ENCODE peak calls at places on chromosomes 11 and 22, in six cellular contexts. G is colonic mucosa, Q is IMR-90, H is endothelial cell of umbilical vein, J is fibroblast of lung, U is heart right ventricle. F is an unnamed sample. For H3K36me3 and H3K4me1, the result is how much of the 10 kb centered on the place peaks cover.

GRCh38 chr22:25847451-25847850 is 105.5 kb downstream of the MYO18B start:
- DNase-seq in U (no peak), J (no peak), Q (no peak), H (no peak), G (no peak), F (no peak)

GRCh38 chr11:112451250-112451649 is 190.6 kb upstream of the PLET1 start:
- DNase-seq in G (no peak), J (no peak), Q (no peak), U (no peak), H (no peak), F (no peak)

GRCh38 chr22:46083383-46084350 is 66.7 kb upstream of the PPARA start:
- DNase-seq in U (no peak), G (no peak), J (no peak), Q (no peak), H (no peak), F (no peak)

GRCh38 chr11:34948721-34949120 is 32.3 kb downstream of the PDHX start:
- DNase-seq in J (peak), U (no peak), H (no peak), G (no peak), Q (peak), F (no peak)

GRCh38 chr22:17137226-17137625 is 16.1 kb upstream of the TMEM121B start:
- DNase-seq in Q (no peak), H (no peak), J (no peak), U (no peak), G (no peak), F (no peak)

GRCh38 chr11:27626938-27627586 is 73.2 kb downstream of the BDNF start:
- DNase-seq in H (no peak), G (no peak), J (no peak), Q (no peak), U (no peak), F (no peak)

GRCh38 chr22:47154621-47155081 is 392.2 kb downstream of the TBC1D22A start:
- DNase-seq in U (peak), J (peak), G (no peak), Q (peak), H (no peak), F (no peak)

GRCh38 chr22:38864361-38865191 is 7.4 kb downstream of the CBX6 start:
- DNase-seq in G (no peak), J (no peak), H (peak), Q (no peak), U (peak), F (no peak)

GRCh38 chr22:40653361-40653760 is 16.8 kb upstream of the MRTFA start:
- DNase-seq in G (no peak), J (no peak), U (no peak), H (no peak), Q (no peak), F (no peak)

GRCh38 chr22:46077669-46078099 is 72.6 kb upstream of the PPARA start:
- DNase-seq in H (no peak), Q (no peak), J (no peak), G (no peak), U (no peak), F (no peak)

GRCh38 chr11:26204839-26205238 is 127.1 kb upstream of the ANO3 start:
- DNase-seq in G (no peak), H (no peak), U (no peak), Q (no peak), J (no peak), F (no peak)

GRCh38 chr22:44500623-44501022 is 2.6 kb upstream of the RTL6 start:
- DNase-seq in G (no peak), U (no peak), J (no peak), H (no peak), Q (no peak), F (no peak)

GRCh38 chr11:46298699-46299424 is 21.4 kb downstream of the CREB3L1 start:
- DNase-seq in G (no peak), U (no peak), H (no peak), J (peak), Q (peak), F (no peak)

DNA sequence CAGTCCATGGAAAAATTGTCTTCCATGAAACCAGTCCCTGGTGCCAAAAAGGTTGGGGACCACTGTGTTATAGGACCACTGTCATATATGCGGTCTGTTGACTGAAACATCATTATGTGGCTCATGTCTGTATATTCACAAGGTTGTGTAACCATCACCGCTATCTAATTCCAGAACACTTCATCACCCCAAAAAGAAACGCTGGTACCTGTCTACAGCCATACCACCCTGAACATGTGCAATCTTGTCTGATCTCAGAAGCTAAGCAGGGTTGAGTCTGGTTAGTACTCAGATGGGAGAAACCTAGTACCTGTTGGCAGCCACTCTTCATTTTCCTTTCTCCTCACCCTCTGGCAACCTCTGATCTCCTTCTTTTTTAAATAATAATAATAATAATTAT is 12.9 kb upstream of the PIK3IP1 start:
- DNase-seq in J (no peak), H (no peak), Q (no peak), U (no peak), G (no peak), F (no peak)
- H3K36me3 ChIP-seq in J (under half), H (under half), Q (under half), U (under half), G (under half), F (under half)

GRCh38 chr11:102313225-102313940 is 3.9 kb upstream of the BIRC3 start:
- DNase-seq in J (peak), Q (no peak), U (no peak), H (peak), G (no peak), F (no peak)

GRCh38 chr11:102312656-102313055 is 4.6 kb upstream of the BIRC3 start:
- DNase-seq in H (peak), Q (peak), G (no peak), J (peak), U (no peak), F (no peak)

GRCh38 chr11:102316505-102316904 is 779 bp upstream of the BIRC3 start:
- DNase-seq in H (no peak), G (no peak), U (no peak), J (no peak), Q (no peak), F (no peak)

GRCh38 chr11:102317099-102317767 is at the start of gene BIRC3:
- DNase-seq in J (peak), Q (peak), U (peak), G (peak), H (peak), F (peak)

DNA sequence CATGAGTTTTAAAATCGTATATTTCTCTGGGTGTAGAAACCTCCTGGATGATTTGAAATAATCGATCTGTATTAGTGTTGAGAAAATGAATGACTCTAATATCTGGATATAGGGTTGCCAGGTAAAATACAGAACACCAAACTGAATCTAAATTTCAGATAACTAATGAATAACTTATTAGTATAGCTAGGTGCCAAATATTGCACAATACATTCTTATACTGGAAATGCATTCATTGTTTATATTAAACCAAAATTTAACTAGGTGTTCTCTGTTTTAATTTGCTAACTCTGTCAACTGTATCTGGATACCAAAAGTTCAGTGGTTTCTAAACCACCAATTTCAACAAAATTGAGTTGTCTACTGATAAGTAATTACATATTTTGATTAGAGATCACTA is 2.5 kb upstream of the BIRC3 start:
- DNase-seq in Q (no peak), J (no peak), U (no peak), H (no peak), G (no peak), F (no peak)
- H3K4me3 ChIP-seq in Q (no peak), J (no peak), U (no peak), H (no peak), G (no peak), F (peak)

GRCh38 chr11:125343732-125344131 is 152.3 kb downstream of the FEZ1 start:
- DNase-seq in G (no peak), Q (peak), J (peak), H (no peak), U (no peak), F (no peak)
- H3K4me1 ChIP-seq in G (under half), Q (under half), J (under half), H (under half), U (under half), F (under half)

GRCh38 chr22:36760716-36761115 is 15.2 kb downstream of the IFT27 start:
- DNase-seq in J (no peak), H (no peak), G (no peak), Q (no peak), U (no peak), F (no peak)
- H3K36me3 ChIP-seq in J (under half), H (under half), G (under half), Q (under half), U (under half), F (under half)

DNA sequence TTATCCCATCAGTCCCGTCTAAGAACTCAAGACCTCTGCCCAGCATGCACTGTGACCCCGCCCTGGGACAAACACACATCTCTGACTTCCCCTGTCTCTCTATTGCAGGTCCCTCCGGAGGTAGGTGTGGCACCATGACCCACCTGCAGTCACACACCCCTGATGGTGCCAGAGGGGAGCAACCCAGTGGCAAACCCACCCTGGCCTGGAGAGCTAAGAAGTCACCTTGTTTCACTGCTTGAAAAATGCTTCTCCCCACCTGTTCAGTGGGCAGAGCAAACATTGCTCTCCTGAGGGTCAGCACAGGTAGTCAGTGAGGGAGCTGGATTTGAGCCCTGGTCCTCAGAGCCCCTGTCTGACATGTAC is 23.9 kb downstream of the CAPN1 start:
- DNase-seq in G (no peak), H (no peak), Q (no peak), U (no peak), J (no peak), F (no peak)
- H3K4me3 ChIP-seq in G (no peak), H (no peak), Q (no peak), U (no peak), J (no peak), F (no peak)

GRCh38 chr11:120384476-120384875 is 48.3 kb downstream of the ARHGEF12 start:
- DNase-seq in G (no peak), Q (no peak), U (no peak), H (no peak), J (no peak), F (no peak)
- H3K4me1 ChIP-seq in G (under half), Q (under half), U (half or more), H (under half), J (under half), F (under half)

GRCh38 chr11:67429038-67429668 is 859 bp downstream of the RPS6KB2 start:
- DNase-seq in Q (no peak), U (no peak), J (no peak), G (no peak), H (no peak), F (no peak)

GRCh38 chr11:67429722-67430121 is 1.4 kb downstream of the RPS6KB2 start:
- DNase-seq in G (no peak), U (no peak), Q (no peak), J (no peak), H (no peak), F (no peak)

GRCh38 chr11:67432655-67433349 is 4.5 kb downstream of the RPS6KB2 start:
- DNase-seq in U (no peak), Q (no peak), H (no peak), J (no peak), G (no peak), F (no peak)

GRCh38 chr11:67433536-67434394 is 3.7 kb downstream of the PTPRCAP start:
- DNase-seq in Q (no peak), J (no peak), U (no peak), H (no peak), G (no peak), F (no peak)

GRCh38 chr11:67431346-67432249 is 3.3 kb downstream of the RPS6KB2 start:
- DNase-seq in J (no peak), Q (no peak), U (no peak), H (no peak), G (no peak), F (no peak)
- H3K36me3 ChIP-seq in J (under half), Q (under half), U (under half), H (under half), G (under half), F (under half)

DNA sequence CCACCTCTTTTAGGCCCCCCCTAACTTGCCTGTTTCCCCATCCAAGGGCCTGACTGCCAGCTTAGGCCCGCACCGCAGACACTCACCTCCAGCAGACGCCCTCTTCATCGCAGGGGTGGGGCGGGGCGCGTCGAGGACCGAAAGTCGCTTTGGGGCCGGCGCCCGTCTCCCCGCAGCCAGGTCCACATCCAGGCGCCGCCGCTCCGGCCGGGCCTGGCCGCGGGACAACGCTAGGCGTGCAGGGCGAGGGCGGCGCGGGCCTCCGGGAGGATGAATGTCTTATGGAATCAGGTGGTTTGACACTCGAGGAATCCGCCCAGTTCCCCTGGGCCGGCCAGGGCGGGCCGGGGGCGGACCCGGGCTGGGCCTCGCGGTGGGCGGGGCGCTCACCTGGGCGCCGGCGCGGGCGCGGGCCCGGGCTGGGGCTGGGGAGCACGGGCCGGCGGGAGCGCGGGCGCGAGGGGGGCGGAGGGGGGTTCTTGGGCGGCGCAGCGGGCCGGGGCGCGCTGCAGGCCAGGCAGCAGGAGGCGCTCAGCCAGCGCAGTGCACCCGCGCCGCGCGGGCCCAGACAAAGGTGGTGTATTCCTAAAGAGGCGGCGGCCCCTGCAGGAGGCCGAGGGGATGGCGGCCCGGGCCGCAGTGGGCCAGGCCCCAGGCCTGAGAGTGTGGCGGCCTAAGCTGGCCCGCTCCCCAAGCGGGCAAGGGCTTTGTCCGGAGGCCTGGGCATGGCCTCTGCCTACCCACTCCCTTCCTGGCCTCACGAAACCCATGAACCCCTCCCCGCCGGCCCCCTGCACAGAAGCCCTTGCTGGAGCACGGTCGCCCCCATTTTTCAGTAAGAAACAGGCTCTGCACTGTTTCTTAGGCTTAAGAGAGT is 177.6 kb downstream of the IGLL1 start:
- DNase-seq in G (peak), Q (peak), H (peak), J (peak), U (peak), F (no peak)
- H3K4me3 ChIP-seq in G (peak), Q (no peak), H (no peak), J (no peak), U (peak), F (no peak)